ENCODE peak calls at places on chromosomes 12 and 14, in eight cellular contexts. W is fibroblast of villous mesenchyme; V is endothelial cell; S is lower lobe of right lung; I is AG09309; C is CD8-positive, alpha-beta T cell; H is choroid plexus epithelial cell; Y is right lobe of liver. J is an unnamed sample.
A peak's percentile ranks its signal among the peaks of the same experiment; 100 is the strongest.

GRCh38 chr12:65532744-65533143 is 254.3 kb downstream of the MSRB3 start:
- DNase-seq in V (no peak), Y (no peak), W (peak; percentile 94), I (peak; percentile 86), S (no peak), H (peak; percentile 73), C (no peak), J (no peak)

GRCh38 chr12:30696103-30696408 is 387 bp upstream of the IPO8 start:
- DNase-seq in I (no peak), W (no peak), Y (no peak), H (no peak), S (no peak), V (no peak), C (no peak), J (no peak)

GRCh38 chr12:63008372-63008771 is 73.4 kb upstream of the PPM1H start:
- DNase-seq in I (no peak), C (no peak), Y (no peak), H (no peak), W (no peak), S (no peak), V (no peak), J (no peak)

GRCh38 chr12:128449146-128449894 is 182.3 kb downstream of the TMEM132C start:
- DNase-seq in I (no peak), W (no peak), C (no peak), V (no peak), H (no peak), S (no peak), Y (no peak), J (no peak)

GRCh38 chr14:54890794-54891193 is 11.8 kb downstream of the GCH1 start:
- DNase-seq in C (no peak), I (no peak), S (no peak), W (no peak), Y (no peak), V (no peak), H (no peak), J (no peak)

GRCh38 chr14:103693514-103693913 is 21.7 kb downstream of the XRCC3 start:
- DNase-seq in I (no peak), V (no peak), Y (no peak), S (peak; percentile 86), C (no peak), W (no peak), H (no peak), J (no peak)

GRCh38 chr14:104894331-104895206 is 29.5 kb downstream of the CEP170B start:
- DNase-seq in V (peak; percentile 21), Y (peak; percentile 52), H (no peak), C (no peak), I (no peak), W (no peak), S (no peak), J (no peak)

GRCh38 chr12:19946549-19946948 is 421.8 kb upstream of the PDE3A start:
- DNase-seq in C (no peak), H (peak; percentile 98), W (peak; percentile 79), I (peak; percentile 86), Y (no peak), S (no peak), V (no peak), J (no peak)

GRCh38 chr12:8813963-8814362 is 8.5 kb upstream of the A2ML1 start:
- DNase-seq in C (no peak), H (no peak), S (no peak), Y (no peak), I (no peak), W (no peak), V (no peak), J (no peak)

GRCh38 chr12:25254271-25254880 is 3.6 kb upstream of the KRAS start:
- DNase-seq in W (no peak), H (no peak), I (no peak), Y (no peak), V (no peak), C (no peak), S (no peak), J (no peak)

GRCh38 chr12:77751939-77752338 is 78.8 kb upstream of the NAV3 start:
- DNase-seq in S (no peak), Y (no peak), W (peak; percentile 55), I (peak; percentile 27), C (no peak), H (peak; percentile 61), V (no peak), J (no peak)

GRCh38 chr12:131830335-131831020 is 2.3 kb downstream of the MMP17 start:
- DNase-seq in H (peak; percentile 88), Y (no peak), C (no peak), I (peak; percentile 40), V (peak; percentile 83), W (peak; percentile 83), S (peak; percentile 82), J (no peak)

GRCh38 chr14:52286659-52287649 is 19.5 kb downstream of the PTGDR start:
- DNase-seq in V (no peak), W (peak; percentile 11), H (peak; percentile 19), C (no peak), I (no peak), S (no peak), Y (no peak), J (no peak)

GRCh38 chr14:95313246-95313645 is 6.5 kb downstream of the CLMN start:
- DNase-seq in S (no peak), V (no peak), H (no peak), W (no peak), I (no peak), Y (no peak), C (no peak), J (no peak)

GRCh38 chr14:66078031-66078430 is 408.1 kb upstream of the CCDC196 start:
- DNase-seq in W (no peak), S (no peak), C (no peak), V (no peak), H (peak; percentile 4), I (no peak), Y (no peak), J (no peak)

GRCh38 chr14:73059326-73059725 is 992 bp downstream of the RBM25 start:
- DNase-seq in C (no peak), S (no peak), W (peak; percentile 75), Y (no peak), I (no peak), V (no peak), H (peak; percentile 38), J (no peak)

GRCh38 chr12:48818831-48819590 is 715 bp downstream of the CACNB3 start:
- DNase-seq in Y (no peak), C (no peak), H (no peak), V (peak; percentile 56), I (no peak), W (peak; percentile 23), S (no peak), J (no peak)
- TF ChIP-seq CTCF in Y (no peak), C (no peak), H (peak; percentile 25), V (peak; percentile 40), I (peak; percentile 17), W (peak; percentile 43), S (peak; percentile 27), J (peak; percentile 35)

GRCh38 chr12:17588968-17589367 is 501.0 kb downstream of the RERGL start:
- DNase-seq in Y (no peak), S (no peak), V (peak; percentile 33), H (no peak), I (no peak), C (no peak), W (no peak), J (no peak)
- TF ChIP-seq CTCF in Y (no peak), S (peak; percentile 13), V (no peak), H (peak; percentile 6), I (no peak), C (no peak), W (no peak), J (peak; percentile 77)

DNA sequence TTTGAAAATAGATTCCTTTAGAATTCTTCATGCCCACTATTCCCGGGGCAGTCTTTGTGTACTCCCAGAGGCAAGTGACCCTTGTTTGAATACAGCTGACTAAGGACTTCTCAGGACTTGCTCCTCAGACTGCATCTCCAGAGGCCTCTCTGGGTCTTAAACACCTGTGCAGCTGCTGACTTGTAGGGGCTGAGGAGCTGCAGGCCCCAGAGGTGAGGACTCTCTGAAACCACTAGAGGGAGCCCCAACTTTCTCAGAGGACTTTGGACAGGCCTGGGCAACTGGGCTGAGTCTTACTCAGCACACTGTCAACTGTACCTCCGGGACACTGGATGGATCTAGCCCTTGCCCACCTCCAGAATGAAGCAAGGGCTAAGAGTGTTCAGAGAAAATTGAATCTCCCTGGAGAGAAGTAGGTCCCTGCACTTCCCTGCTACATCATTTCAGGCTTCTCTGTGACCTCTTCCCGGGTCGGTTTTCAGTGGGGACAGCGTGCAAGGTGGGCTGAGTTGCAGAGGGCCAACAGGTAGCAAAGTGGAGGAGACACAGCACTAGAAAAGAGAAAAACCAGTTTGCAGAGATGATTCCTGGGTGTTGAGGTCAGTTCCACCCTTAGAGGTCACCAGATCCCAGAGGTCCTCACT is 164.6 kb downstream of the TMEM117 start:
- DNase-seq in I (peak; percentile 18), W (peak; percentile 36), V (peak; percentile 22), Y (no peak), S (no peak), H (peak; percentile 57), C (no peak), J (no peak)
- TF ChIP-seq CTCF in I (peak; percentile 79), W (peak; percentile 63), V (peak; percentile 72), Y (no peak), S (peak; percentile 59), H (peak; percentile 65), C (peak; percentile 35), J (peak; percentile 72)

GRCh38 chr12:90268574-90268973 is 559.9 kb upstream of the ATP2B1 start:
- DNase-seq in S (no peak), Y (no peak), W (no peak), I (no peak), V (no peak), C (no peak), H (no peak), J (no peak)

GRCh38 chr12:90275088-90275487 is 566.5 kb upstream of the ATP2B1 start:
- DNase-seq in C (no peak), Y (no peak), V (no peak), I (no peak), W (no peak), H (no peak), S (no peak), J (no peak)

GRCh38 chr12:90280033-90280432 is 571.4 kb upstream of the ATP2B1 start:
- DNase-seq in W (peak; percentile 17), S (no peak), C (no peak), I (no peak), H (peak; percentile 44), Y (no peak), V (no peak), J (no peak)

GRCh38 chr12:90274407-90274806 is 565.8 kb upstream of the ATP2B1 start:
- DNase-seq in C (no peak), S (no peak), H (no peak), W (no peak), Y (no peak), I (no peak), V (no peak), J (no peak)
- TF ChIP-seq CTCF in C (no peak), S (no peak), H (no peak), W (peak; percentile 11), Y (no peak), I (no peak), V (no peak), J (no peak)

J was measured in type B pancreatic cell.